ENCODE peak calls at places on chromosomes 4 and X, in seven cellular contexts. X is AG09309, V is hepatocyte, S is AG09319, B is BJ, G is GM13976, N is SK-N-SH. I is an unnamed sample.

GRCh38 chr4:8302331-8302730 is 32.8 kb downstream of the HTRA3 start:
- DNase-seq in X (no peak), V (no peak), S (no peak), B (no peak), G (no peak), N (no peak), I (no peak)

GRCh38 chrX:151902813-151903591 is 9.7 kb upstream of the MAGEA4 start:
- DNase-seq in X (peak; percentile 59), V (peak; percentile 71), S (peak; percentile 50), B (peak; percentile 74), G (no peak), N (no peak), I (peak; percentile 37)

GRCh38 chrX:68830486-68831404 is 1.9 kb downstream of the EFNB1 start:
- DNase-seq in X (no peak), V (peak; percentile 8), S (no peak), B (no peak), G (no peak), N (peak; percentile 44), I (no peak)

GRCh38 chrX:140439455-140439854 is 65.4 kb downstream of the SOX3 start:
- DNase-seq in X (no peak), V (peak; percentile 49), S (no peak), B (no peak), G (no peak), N (peak; percentile 5), I (no peak)

GRCh38 chrX:40105016-40105790 is 7.4 kb upstream of the BCOR start:
- DNase-seq in X (no peak), V (peak; percentile 74), S (no peak), B (no peak), G (peak; percentile 61), N (peak; percentile 64), I (peak; percentile 56)

GRCh38 chr4:23579166-23579565 is 310.7 kb downstream of the PPARGC1A start:
- DNase-seq in X (no peak), V (no peak), S (no peak), B (no peak), G (no peak), N (no peak), I (no peak)

GRCh38 chr4:23978031-23978430 is 88.2 kb upstream of the PPARGC1A start:
- DNase-seq in X (no peak), V (no peak), S (no peak), B (peak; percentile 25), G (no peak), N (no peak), I (no peak)

GRCh38 chr4:14070289-14070880 is 442.9 kb upstream of the BOD1L1 start:
- DNase-seq in X (no peak), V (peak; percentile 16), S (no peak), B (no peak), G (no peak), N (no peak), I (no peak)

GRCh38 chrX:77505227-77505626 is 58.0 kb downstream of the FGF16 start:
- DNase-seq in X (peak; percentile 3), V (no peak), S (peak; percentile 11), B (no peak), G (no peak), N (no peak), I (peak; percentile 1)

GRCh38 chr4:185304944-185305690 is 90.6 kb downstream of the LRP2BP start:
- DNase-seq in X (no peak), V (peak; percentile 18), S (no peak), B (no peak), G (peak; percentile 41), N (peak; percentile 28), I (peak; percentile 28)
- TF ChIP-seq CTCF in X (peak; percentile 60), V (peak; percentile 24), S (peak; percentile 36), B (peak; percentile 43), G (peak; percentile 55), N (peak; percentile 57), I (no peak)

GRCh38 chr4:66974665-66975064 is 570.6 kb downstream of the CENPC start:
- DNase-seq in X (no peak), V (no peak), S (no peak), B (no peak), G (no peak), N (no peak), I (peak; percentile 11)

GRCh38 chr4:66972087-66972486 is 573.2 kb downstream of the CENPC start:
- DNase-seq in X (no peak), V (no peak), S (no peak), B (no peak), G (no peak), N (no peak), I (no peak)
- TF ChIP-seq CTCF in X (no peak), V (no peak), S (no peak), B (no peak), G (no peak), N (peak; percentile 26), I (no peak)

GRCh38 chr4:78059524-78059889 is 2.4 kb downstream of the FRAS1 start:
- DNase-seq in X (no peak), V (peak; percentile 90), S (peak; percentile 44), B (peak; percentile 37), G (peak; percentile 22), N (peak; percentile 70), I (peak; percentile 69)
- TF ChIP-seq CTCF in X (peak; percentile 23), V (peak; percentile 84), S (peak; percentile 76), B (peak; percentile 80), G (no peak), N (peak; percentile 84), I (peak; percentile 44)

GRCh38 chrX:55379396-55379795 is 72.5 kb upstream of the MAGEH1 start:
- DNase-seq in X (no peak), V (no peak), S (no peak), B (no peak), G (no peak), N (no peak), I (no peak)
- TF ChIP-seq CTCF in X (no peak), V (no peak), S (no peak), B (no peak), G (no peak), N (no peak), I (no peak)